ENCODE peak calls at places on chromosomes 7 and 10, in five cellular contexts. Y, N, C, T and A are unnamed samples.

GRCh38 chr10:14583252-14583651 is 191.4 kb downstream of the FAM107B start:
- DNase-seq in Y (peak), N (no peak), C (no peak), T (no peak), A (no peak)

GRCh38 chr7:137978464-137979237 is 23.2 kb downstream of the CREB3L2 start:
- DNase-seq in Y (no peak), N (peak), C (no peak), T (peak), A (peak)

GRCh38 chr7:154436560-154436959 is 384.4 kb downstream of the DPP6 start:
- DNase-seq in Y (no peak), N (no peak), C (no peak), T (no peak), A (no peak)

GRCh38 chr10:34337917-34338316 is 477.2 kb downstream of the PARD3 start:
- DNase-seq in Y (no peak), N (no peak), C (no peak), T (no peak), A (peak)

GRCh38 chr10:28328346-28328745 is 25.5 kb upstream of the MPP7 start:
- DNase-seq in Y (no peak), N (no peak), C (no peak), T (no peak), A (no peak)

GRCh38 chr7:151773795-151774194 is 103.1 kb downstream of the PRKAG2 start:
- DNase-seq in Y (peak), N (no peak), C (peak), T (no peak), A (no peak)

GRCh38 chr7:90347759-90348158 is 1.2 kb downstream of the GTPBP10 start:
- DNase-seq in Y (no peak), N (no peak), C (peak), T (peak), A (no peak)

GRCh38 chr10:121380211-121380610 is 218.0 kb downstream of the FGFR2 start:
- DNase-seq in Y (no peak), N (no peak), C (no peak), T (no peak), A (no peak)

GRCh38 chr7:123871998-123872867 is 27.3 kb downstream of the HYAL4 start:
- DNase-seq in Y (peak), N (peak), C (peak), T (peak), A (peak)

GRCh38 chr10:30114871-30115270 is 55.5 kb upstream of the JCAD start:
- DNase-seq in Y (no peak), N (no peak), C (no peak), T (no peak), A (no peak)

GRCh38 chr7:139602143-139602722 is 78.7 kb downstream of the CLEC2L start:
- DNase-seq in Y (no peak), N (peak), C (peak), T (peak), A (no peak)

GRCh38 chr10:122561792-122562191 is 1.2 kb downstream of the DMBT1 start:
- DNase-seq in Y (no peak), N (peak), C (no peak), T (no peak), A (no peak)